ENCODE peak calls at places on chromosomes 13 and 19, in nine cellular contexts. L is IMR-90; U is CD4-positive, alpha-beta T cell; P is ovary; X is lower lobe of right lung; B is AG09309; Y is MM.1S; I is omental fat pad; S is neural progenitor cell. C is an unnamed sample.

GRCh38 chr13:107370036-107370785 is 802.3 kb upstream of the ARGLU1 start:
- DNase-seq in I (no peak), Y (no peak), S (no peak), P (no peak), U (no peak), L (peak; percentile 90), B (no peak), X (no peak), C (peak; percentile 78)

GRCh38 chr13:114108894-114109293 is 23.5 kb downstream of the RASA3 start:
- DNase-seq in I (peak; percentile 20), Y (no peak), X (peak; percentile 38), U (peak; percentile 4), P (peak; percentile 14), B (no peak), L (no peak), S (no peak), C (no peak)

GRCh38 chr13:45149964-45150363 is 29.7 kb downstream of the GTF2F2 start:
- DNase-seq in L (peak; percentile 31), Y (no peak), S (no peak), I (no peak), U (no peak), B (no peak), P (no peak), X (no peak), C (no peak)

GRCh38 chr13:99367106-99367616 is 60.0 kb upstream of the GPR183 start:
- DNase-seq in Y (no peak), X (no peak), L (no peak), S (no peak), U (no peak), B (no peak), I (no peak), P (no peak), C (no peak)

GRCh38 chr13:80399340-80400163 is 58.6 kb upstream of the SPRY2 start:
- DNase-seq in B (no peak), P (no peak), S (peak; percentile 10), Y (no peak), I (no peak), X (peak; percentile 72), U (no peak), L (no peak), C (no peak)

GRCh38 chr13:75704942-75705320 is 68.8 kb downstream of the LMO7 start:
- DNase-seq in Y (no peak), L (no peak), U (no peak), P (no peak), X (peak; percentile 79), I (no peak), B (no peak), S (no peak), C (no peak)

GRCh38 chr19:7067716-7068115 is 1.8 kb upstream of the ZNF557 start:
- DNase-seq in U (no peak), L (peak; percentile 49), B (peak; percentile 18), S (no peak), I (no peak), Y (no peak), X (no peak), P (no peak), C (peak; percentile 55)

GRCh38 chr19:1646931-1647663 is 5.3 kb downstream of the TCF3 start:
- DNase-seq in X (no peak), U (no peak), L (no peak), P (peak; percentile 17), I (no peak), Y (no peak), B (no peak), S (no peak), C (no peak)

GRCh38 chr19:41895745-41896580 is 13.0 kb downstream of the ARHGEF1 start:
- DNase-seq in U (no peak), B (no peak), I (no peak), P (no peak), Y (no peak), L (no peak), X (no peak), S (peak; percentile 22), C (no peak)
- TF ChIP-seq CTCF in U (no peak), B (peak; percentile 19), I (no peak), P (no peak), Y (peak; percentile 32), L (peak; percentile 7), X (no peak), S (peak; percentile 39), C (peak; percentile 26)

GRCh38 chr19:12938536-12939291 is at the start of gene CALR:
- DNase-seq in U (peak; percentile 30), B (no peak), S (peak; percentile 64), X (no peak), L (no peak), P (peak; percentile 53), Y (peak; percentile 36), I (no peak), C (peak; percentile 24)
- TF ChIP-seq CTCF in U (no peak), B (peak; percentile 15), S (peak; percentile 19), X (peak; percentile 18), L (peak; percentile 28), P (peak; percentile 23), Y (peak; percentile 28), I (no peak), C (peak; percentile 24)

GRCh38 chr19:16931306-16931705 is 42.5 kb downstream of the F2RL3 start:
- DNase-seq in X (no peak), P (no peak), S (no peak), L (no peak), B (no peak), Y (no peak), I (no peak), U (no peak), C (no peak)
- TF ChIP-seq CTCF in X (no peak), P (no peak), S (no peak), L (no peak), B (no peak), Y (no peak), I (no peak), U (no peak), C (no peak)

GRCh38 chr19:32748497-32748896 is 28.9 kb downstream of the TDRD12 start:
- DNase-seq in I (no peak), P (no peak), B (no peak), L (no peak), S (peak; percentile 54), Y (no peak), U (peak; percentile 12), X (no peak), C (no peak)
- TF ChIP-seq CTCF in I (no peak), P (no peak), B (no peak), L (no peak), S (peak; percentile 38), Y (peak; percentile 19), U (peak; percentile 16), X (no peak), C (no peak)

GRCh38 chr13:19817106-19817505 is 34.4 kb upstream of the PSPC1 start:
- DNase-seq in I (no peak), U (no peak), B (no peak), Y (no peak), X (no peak), S (no peak), L (no peak), P (no peak), C (no peak)

GRCh38 chr13:19822673-19823072 is 39.9 kb upstream of the PSPC1 start:
- DNase-seq in X (no peak), B (no peak), S (no peak), P (no peak), U (no peak), I (no peak), Y (no peak), L (no peak), C (no peak)

GRCh38 chr13:19817510-19818158 is 34.9 kb upstream of the PSPC1 start:
- DNase-seq in X (no peak), Y (no peak), S (no peak), B (no peak), U (no peak), P (no peak), I (no peak), L (no peak), C (no peak)

DNA sequence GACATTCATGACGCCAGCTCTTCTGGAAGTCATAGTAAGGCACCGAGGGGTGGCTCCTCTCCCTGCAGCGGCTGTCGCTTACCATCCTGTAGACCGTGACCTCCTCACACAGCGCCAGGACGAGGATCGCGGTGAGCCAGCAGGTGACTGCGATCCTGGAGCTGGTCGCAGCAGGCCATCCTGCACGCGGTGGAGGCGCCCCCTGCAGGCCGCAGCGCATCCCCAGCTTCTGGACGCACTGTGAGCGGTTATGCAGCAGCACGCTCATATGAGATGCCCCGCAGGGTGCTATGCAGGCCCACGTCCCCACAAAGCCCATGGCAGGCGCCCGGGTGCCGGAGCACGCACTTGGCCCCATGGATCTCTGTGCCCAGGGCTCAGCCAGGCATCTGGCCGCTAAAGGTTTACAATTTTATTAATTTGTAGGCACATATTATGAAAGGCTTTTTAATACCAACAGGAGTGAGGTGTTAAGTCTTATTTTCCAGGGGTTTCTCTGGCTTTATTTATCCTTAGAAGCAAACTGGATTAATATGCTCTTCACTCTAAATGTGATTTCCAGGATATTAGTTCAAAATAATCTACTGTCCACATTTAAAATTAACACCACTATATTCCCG is 35.6 kb upstream of the PSPC1 start:
- DNase-seq in L (no peak), U (no peak), P (no peak), I (no peak), S (peak; percentile 76), X (peak; percentile 84), B (no peak), Y (no peak), C (no peak)
- TF ChIP-seq CTCF in L (peak; percentile 17), U (peak; percentile 29), P (no peak), I (no peak), S (peak; percentile 85), X (peak; percentile 66), B (peak; percentile 48), Y (no peak), C (peak; percentile 43)

DNA sequence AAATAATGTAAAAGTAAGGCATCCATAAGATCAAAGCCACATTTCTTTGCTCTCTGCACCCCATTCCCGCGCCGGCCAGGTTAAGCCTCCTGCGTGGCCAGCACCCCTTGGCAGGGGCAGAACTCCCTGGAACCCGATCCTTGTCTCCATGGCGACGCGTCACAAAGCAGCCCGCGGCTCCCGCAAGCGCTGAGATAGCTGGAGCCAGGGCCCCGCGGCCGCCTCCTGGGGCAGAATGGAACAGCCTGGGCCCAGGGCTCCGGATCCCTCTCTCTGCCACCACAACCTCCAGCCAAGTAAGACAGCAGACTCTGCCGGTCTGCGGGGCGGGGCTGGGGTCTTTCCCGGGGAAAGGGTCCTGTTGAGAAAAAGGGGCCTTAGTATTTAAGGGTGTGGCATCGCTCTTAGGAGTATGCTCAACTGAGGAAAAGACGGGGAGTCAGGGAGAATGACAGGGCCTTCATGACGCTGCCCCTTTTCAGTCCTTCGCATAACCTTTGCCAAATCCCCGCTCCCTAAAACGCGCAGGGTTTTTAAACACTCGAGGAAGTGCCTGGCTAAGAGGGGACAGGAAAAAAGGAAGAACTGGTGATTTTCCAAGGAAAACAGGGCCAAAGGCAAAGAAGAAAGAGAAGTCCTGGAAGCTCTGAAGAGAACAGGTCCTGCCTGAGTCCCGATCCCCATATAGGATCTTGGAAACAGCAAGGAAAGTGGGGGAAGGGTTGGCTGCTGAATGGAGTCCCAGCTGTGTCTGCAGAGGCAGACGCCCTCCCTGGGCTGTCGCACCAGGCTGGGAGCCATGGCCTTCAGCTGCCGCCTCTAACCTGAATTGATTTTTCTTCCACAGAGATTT is at the start of gene TEX26:
- DNase-seq in U (no peak), S (peak; percentile 90), I (no peak), B (no peak), X (no peak), L (no peak), P (no peak), Y (no peak), C (peak; percentile 30)
- TF ChIP-seq CTCF in U (no peak), S (peak; percentile 29), I (no peak), B (no peak), X (no peak), L (no peak), P (no peak), Y (no peak), C (no peak)

C was measured in fibroblast of lung.